ENCODE peak calls at places on chromosomes 6 and 20, in six cellular contexts. S is activated T-helper 2 cell treated with anti-CD3 and anti-CD28 coated beads, Interferon-gamma antibody, Interleukin-2, Interleukin-4, amounts not matched to agents 10 μg/mL and 5 μg/mL and 100 μg/mL, durations not matched to agents 14 hours and 24 hours and 36 hours; G is small intestine; E is sciatic nerve; P is effector memory CD4-positive, alpha-beta T cell; B is uterus. X is an unnamed sample.

GRCh38 chr6:96899019-96899418 is 1.3 kb upstream of the NDUFAF4 start:
- DNase-seq in P (no peak), G (peak; percentile 51), E (no peak), B (no peak), S (no peak), X (no peak)

GRCh38 chr6:121584591-121585369 is 149.3 kb downstream of the GJA1 start:
- DNase-seq in E (no peak), B (no peak), S (no peak), G (no peak), P (no peak), X (no peak)

GRCh38 chr6:24549674-24550418 is 55.1 kb downstream of the ALDH5A1 start:
- DNase-seq in E (no peak), B (no peak), P (no peak), S (no peak), G (no peak), X (no peak)

GRCh38 chr20:45049904-45050471 is 50.9 kb downstream of the KCNS1 start:
- DNase-seq in S (no peak), B (no peak), P (no peak), E (no peak), G (no peak), X (no peak)

GRCh38 chr6:34093854-34094430 is 51.9 kb downstream of the GRM4 start:
- DNase-seq in S (no peak), E (no peak), B (no peak), P (no peak), G (no peak), X (no peak)

GRCh38 chr6:34143884-34144580 is 1.9 kb downstream of the GRM4 start:
- DNase-seq in S (no peak), P (peak; percentile 14), G (no peak), E (no peak), B (peak; percentile 30), X (peak; percentile 34)

GRCh38 chr6:401994-402640 is 10.6 kb downstream of the IRF4 start:
- DNase-seq in P (no peak), B (no peak), S (no peak), E (no peak), G (no peak), X (no peak)

GRCh38 chr6:88477411-88477810 is 311.3 kb upstream of the CNR1 start:
- DNase-seq in S (no peak), B (no peak), E (no peak), G (no peak), P (no peak), X (no peak)

GRCh38 chr6:121932071-121933009 is 467.1 kb upstream of the HSF2 start:
- DNase-seq in E (no peak), P (no peak), G (peak; percentile 17), S (no peak), B (no peak), X (no peak)

GRCh38 chr6:52371656-52372151 is 9.8 kb downstream of the PAQR8 start:
- DNase-seq in S (no peak), P (no peak), G (peak; percentile 86), E (no peak), B (no peak), X (no peak)

GRCh38 chr20:61436674-61437279 is 184.7 kb downstream of the CDH4 start:
- DNase-seq in P (no peak), S (no peak), E (peak; percentile 52), B (no peak), G (no peak), X (no peak)

GRCh38 chr6:127518710-127519468 is at the start of gene MTCL3:
- DNase-seq in S (peak; percentile 41), G (peak; percentile 7), B (no peak), E (no peak), P (no peak), X (no peak)

GRCh38 chr6:77092971-77093370 is 370.3 kb downstream of the HTR1B start:
- DNase-seq in S (no peak), B (no peak), P (no peak), G (no peak), E (no peak), X (no peak)

GRCh38 chr20:2840967-2841531 is 504 bp downstream of the VPS16 start:
- DNase-seq in G (peak; percentile 11), E (peak; percentile 82), P (peak; percentile 40), S (no peak), B (peak; percentile 69), X (peak; percentile 88)

GRCh38 chr6:1821188-1822183 is 211.8 kb downstream of the FOXC1 start:
- DNase-seq in P (no peak), G (no peak), B (no peak), S (no peak), E (no peak), X (no peak)

GRCh38 chr20:35135867-35136586 is 11.1 kb downstream of the EDEM2 start:
- DNase-seq in G (no peak), B (no peak), E (no peak), S (no peak), P (no peak), X (peak; percentile 66)

GRCh38 chr6:121838842-121839241 is 403.4 kb downstream of the GJA1 start:
- DNase-seq in B (no peak), G (no peak), E (no peak), P (no peak), S (no peak), X (no peak)

GRCh38 chr20:3874194-3874824 is 14.9 kb upstream of the PANK2 start:
- DNase-seq in P (no peak), S (no peak), G (no peak), E (no peak), B (no peak), X (no peak)

GRCh38 chr6:119620846-119621570 is 271.4 kb upstream of the MAN1A1 start:
- DNase-seq in B (no peak), E (no peak), P (no peak), G (no peak), S (no peak), X (no peak)

GRCh38 chr6:113819169-113819830 is 37.8 kb upstream of the MARCKS start:
- DNase-seq in S (no peak), G (peak; percentile 85), B (no peak), P (no peak), E (no peak), X (no peak)

GRCh38 chr20:32522775-32523612 is 62.1 kb downstream of the NOL4L start:
- DNase-seq in P (no peak), G (no peak), E (no peak), B (no peak), S (no peak), X (peak; percentile 60)

GRCh38 chr6:163113358-163113962 is 301.1 kb upstream of the QKI start:
- DNase-seq in G (no peak), S (no peak), B (no peak), E (no peak), P (no peak), X (no peak)

GRCh38 chr6:132369526-132369925 is 31.7 kb downstream of the MOXD1 start:
- DNase-seq in G (no peak), B (no peak), S (no peak), E (no peak), P (no peak), X (no peak)

GRCh38 chr20:61514018-61514755 is 262.1 kb downstream of the CDH4 start:
- DNase-seq in G (no peak), B (no peak), S (no peak), P (no peak), E (no peak), X (no peak)

GRCh38 chr20:37500311-37500710 is 20.7 kb upstream of the NNAT start:
- DNase-seq in E (no peak), S (no peak), P (no peak), B (no peak), G (no peak), X (no peak)

X was measured in natural killer cell treated with Interleukin-12 subunit alpha and Interleukin-12 subunit beta and Interleukin-15 and Interleukin-18, amount 100 ng/mL, for 72 hours.